ENCODE peak calls at places on chromosomes 3 and 15, in five cellular contexts. One of them, this sample, is unnamed.
A peak's percentile ranks its signal among the peaks of the same experiment; 100 is the strongest.

GRCh38 chr3:46135475-46135874 is 72.6 kb downstream of the CCR1 start:
- DNase-seq in sigmoid colon: no peak
- DNase-seq in tibial nerve: no peak
- DNase-seq in H9: no peak
- DNase-seq in breast epithelium: no peak
- DNase-seq in this sample: peak; percentile 33

GRCh38 chr3:198032445-198032936 is 72.5 kb downstream of the LMLN start:
- DNase-seq in sigmoid colon: no peak
- DNase-seq in tibial nerve: no peak
- DNase-seq in H9: peak; percentile 27
- DNase-seq in breast epithelium: no peak
- DNase-seq in this sample: no peak

GRCh38 chr3:191290311-191291025 is 38.7 kb upstream of the CCDC50 start:
- DNase-seq in sigmoid colon: no peak
- DNase-seq in tibial nerve: no peak
- DNase-seq in H9: no peak
- DNase-seq in breast epithelium: no peak
- DNase-seq in this sample: no peak

GRCh38 chr3:171760475-171760874 is 49.8 kb downstream of the PLD1 start:
- DNase-seq in sigmoid colon: no peak
- DNase-seq in tibial nerve: no peak
- DNase-seq in H9: no peak
- DNase-seq in breast epithelium: no peak
- DNase-seq in this sample: no peak

GRCh38 chr15:100248236-100248635 is 93.5 kb downstream of the ADAMTS17 start:
- DNase-seq in sigmoid colon: no peak
- DNase-seq in tibial nerve: no peak
- DNase-seq in H9: no peak
- DNase-seq in breast epithelium: no peak
- DNase-seq in this sample: peak; percentile 37

GRCh38 chr15:67033012-67033411 is 32.4 kb upstream of the SMAD3 start:
- DNase-seq in sigmoid colon: no peak
- DNase-seq in tibial nerve: no peak
- DNase-seq in H9: peak; percentile 50
- DNase-seq in breast epithelium: no peak
- DNase-seq in this sample: no peak

GRCh38 chr15:91135201-91136130 is 35.4 kb downstream of the SV2B start:
- DNase-seq in sigmoid colon: no peak
- DNase-seq in tibial nerve: no peak
- DNase-seq in H9: no peak
- DNase-seq in breast epithelium: no peak
- DNase-seq in this sample: no peak

GRCh38 chr3:12706504-12707253 is 42.8 kb upstream of the RAF1 start:
- DNase-seq in sigmoid colon: no peak
- DNase-seq in tibial nerve: peak; percentile 59
- DNase-seq in H9: peak; percentile 90
- DNase-seq in breast epithelium: peak; percentile 54
- DNase-seq in this sample: peak; percentile 46

GRCh38 chr3:13085081-13085845 is 12.0 kb upstream of the IQSEC1 start:
- DNase-seq in sigmoid colon: no peak
- DNase-seq in tibial nerve: no peak
- DNase-seq in H9: no peak
- DNase-seq in breast epithelium: no peak
- DNase-seq in this sample: no peak

GRCh38 chr3:190566043-190566933 is 52.4 kb downstream of the IL1RAP start:
- DNase-seq in sigmoid colon: peak; percentile 87
- DNase-seq in tibial nerve: peak; percentile 80
- DNase-seq in H9: no peak
- DNase-seq in breast epithelium: peak; percentile 58
- DNase-seq in this sample: peak; percentile 89

GRCh38 chr15:65730560-65731172 is 61.4 kb downstream of the DENND4A start:
- DNase-seq in sigmoid colon: no peak
- DNase-seq in tibial nerve: no peak
- DNase-seq in H9: no peak
- DNase-seq in breast epithelium: no peak
- DNase-seq in this sample: no peak

GRCh38 chr15:65833501-65834220 is 35.6 kb upstream of the RAB11A start:
- DNase-seq in sigmoid colon: no peak
- DNase-seq in tibial nerve: no peak
- DNase-seq in H9: no peak
- DNase-seq in breast epithelium: no peak
- DNase-seq in this sample: peak; percentile 48

GRCh38 chr15:31953573-31953972 is 76.7 kb upstream of the CHRNA7 start:
- DNase-seq in sigmoid colon: no peak
- DNase-seq in tibial nerve: no peak
- DNase-seq in H9: peak; percentile 52
- DNase-seq in breast epithelium: no peak
- DNase-seq in this sample: no peak
- TF ChIP-seq CTCF in sigmoid colon: no peak
- TF ChIP-seq CTCF in tibial nerve: no peak
- TF ChIP-seq CTCF in H9: peak; percentile 50
- TF ChIP-seq CTCF in breast epithelium: no peak
- TF ChIP-seq CTCF in this sample: no peak

DNA sequence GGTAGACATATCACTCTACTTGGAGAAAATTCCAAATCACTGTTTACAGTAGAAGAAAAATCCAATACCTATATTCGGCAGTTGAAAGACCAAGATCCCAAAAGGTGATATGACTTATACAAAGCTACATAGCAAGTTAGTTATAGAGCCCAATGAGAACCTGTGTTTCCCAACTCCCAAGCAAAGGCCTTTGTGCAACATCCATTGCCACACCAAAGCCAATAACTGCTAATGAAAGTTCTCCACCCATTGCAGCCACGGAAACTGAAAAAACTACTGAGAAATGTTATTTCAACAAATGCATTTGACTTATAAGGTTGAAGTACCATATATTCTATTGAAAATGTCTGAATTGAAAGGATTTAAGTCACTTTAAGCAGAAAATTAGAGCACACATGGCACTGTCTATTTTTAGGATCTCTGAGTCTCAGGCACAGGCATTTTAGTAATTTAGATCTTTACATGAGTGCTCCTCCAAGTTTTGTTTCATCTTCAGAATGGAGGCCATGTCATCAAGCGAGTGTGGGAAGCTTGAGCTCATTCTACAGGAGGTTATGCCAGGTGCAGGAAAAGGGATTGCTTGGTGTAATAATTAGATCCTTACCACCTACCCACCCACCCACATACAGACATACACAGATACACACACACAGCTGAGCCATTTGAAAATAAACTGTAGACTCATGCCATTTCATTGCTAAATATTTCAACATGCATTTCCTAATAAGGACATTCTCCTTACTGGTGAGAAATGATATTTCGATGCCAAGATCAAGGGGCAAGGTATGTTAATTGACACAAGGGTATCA is 19.7 kb upstream of the ANO10 start:
- DNase-seq in sigmoid colon: no peak
- DNase-seq in tibial nerve: no peak
- DNase-seq in H9: no peak
- DNase-seq in breast epithelium: no peak
- DNase-seq in this sample: no peak
- H3K4me1 ChIP-seq in sigmoid colon: no peaks in the 10 kb centered on the region
- H3K4me1 ChIP-seq in tibial nerve: no peaks in the 10 kb centered on the region
- H3K4me1 ChIP-seq in H9: no peaks in the 10 kb centered on the region
- H3K4me1 ChIP-seq in breast epithelium: no peaks in the 10 kb centered on the region
- H3K4me1 ChIP-seq in this sample: no peaks in the 10 kb centered on the region

GRCh38 chr3:106813742-106814141 is 563.5 kb upstream of the CCDC54 start:
- DNase-seq in sigmoid colon: no peak
- DNase-seq in tibial nerve: no peak
- DNase-seq in H9: no peak
- DNase-seq in breast epithelium: no peak
- DNase-seq in this sample: no peak

GRCh38 chr3:106811376-106811775 is 565.9 kb upstream of the CCDC54 start:
- DNase-seq in sigmoid colon: no peak
- DNase-seq in tibial nerve: no peak
- DNase-seq in H9: no peak
- DNase-seq in breast epithelium: no peak
- DNase-seq in this sample: no peak

GRCh38 chr3:106810461-106810733 is 566.8 kb upstream of the CCDC54 start:
- DNase-seq in sigmoid colon: no peak
- DNase-seq in tibial nerve: no peak
- DNase-seq in H9: no peak
- DNase-seq in breast epithelium: no peak
- DNase-seq in this sample: no peak

GRCh38 chr3:106817706-106818105 is 559.5 kb upstream of the CCDC54 start:
- DNase-seq in sigmoid colon: no peak
- DNase-seq in tibial nerve: no peak
- DNase-seq in H9: no peak
- DNase-seq in breast epithelium: no peak
- DNase-seq in this sample: no peak

DNA sequence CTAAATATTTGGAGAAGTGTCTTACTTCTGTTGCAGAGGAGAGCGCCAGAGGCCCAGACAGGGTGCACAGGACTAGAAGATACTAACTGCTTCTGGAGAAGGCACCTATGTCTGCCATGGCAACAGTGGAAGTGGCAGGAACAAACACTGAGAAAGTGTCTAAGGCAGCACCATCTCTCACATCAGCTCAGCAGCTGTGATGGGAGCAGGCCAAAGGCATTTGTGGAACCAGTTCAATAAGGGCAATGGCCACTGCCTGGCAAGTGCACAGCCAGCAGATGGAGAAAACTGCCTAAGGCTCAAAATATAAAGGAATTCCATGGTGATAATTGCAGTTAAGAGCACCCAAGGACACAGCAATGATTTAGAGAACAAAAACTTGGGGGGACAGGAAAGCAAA is 563.0 kb upstream of the CCDC54 start:
- DNase-seq in sigmoid colon: no peak
- DNase-seq in tibial nerve: no peak
- DNase-seq in H9: no peak
- DNase-seq in breast epithelium: no peak
- DNase-seq in this sample: no peak
- H3K27ac ChIP-seq in sigmoid colon: no peak overlapping the region
- H3K27ac ChIP-seq in tibial nerve: peak overlapping the region; percentile 5
- H3K27ac ChIP-seq in H9: no peak overlapping the region
- H3K27ac ChIP-seq in breast epithelium: no peak overlapping the region
- H3K27ac ChIP-seq in this sample: peak overlapping the region; percentile 10

GRCh38 chr15:53976844-53977392 is 1.3 kb upstream of the UNC13C start:
- DNase-seq in sigmoid colon: no peak
- DNase-seq in tibial nerve: no peak
- DNase-seq in H9: peak; percentile 72
- DNase-seq in breast epithelium: peak; percentile 52
- DNase-seq in this sample: peak; percentile 72
- TF ChIP-seq CTCF in sigmoid colon: no peak
- TF ChIP-seq CTCF in tibial nerve: no peak
- TF ChIP-seq CTCF in H9: peak; percentile 70
- TF ChIP-seq CTCF in breast epithelium: no peak
- TF ChIP-seq CTCF in this sample: peak; percentile 77

This sample was measured in tibial artery.